ENCODE peak calls at places on chromosomes 2 and 18, in five cellular contexts. T, U, G, X and N are unnamed samples.

GRCh38 chr2:31434911-31435310 is 20.4 kb upstream of the XDH start:
- DNase-seq in T (no peak), X (no peak), G (no peak), U (no peak), N (no peak)

GRCh38 chr2:119142822-119143221 is 15.7 kb downstream of the C1QL2 start:
- DNase-seq in G (no peak), U (no peak), X (no peak), T (no peak), N (no peak)

GRCh38 chr2:119486886-119487285 is 37.4 kb downstream of the SCTR start:
- DNase-seq in T (no peak), G (no peak), X (no peak), U (peak; percentile 32), N (no peak)

GRCh38 chr2:214607051-214607450 is 196.2 kb downstream of the VWC2L start:
- DNase-seq in X (no peak), U (no peak), G (no peak), T (no peak), N (no peak)

GRCh38 chr2:232888099-232888836 is 18.2 kb downstream of the SNORC start:
- DNase-seq in U (peak; percentile 32), T (no peak), G (no peak), X (no peak), N (no peak)

GRCh38 chr2:27427863-27428212 is 593 bp upstream of the NRBP1 start:
- DNase-seq in U (no peak), G (no peak), T (no peak), X (no peak), N (no peak)

GRCh38 chr2:8193686-8194615 is 487.9 kb upstream of the ID2 start:
- DNase-seq in X (no peak), U (no peak), G (no peak), T (no peak), N (no peak)

GRCh38 chr2:240896871-240897692 is 1.1 kb upstream of the MAB21L4 start:
- DNase-seq in G (no peak), T (no peak), U (no peak), X (no peak), N (no peak)

GRCh38 chr2:189927823-189928222 is 134.7 kb downstream of the MSTN start:
- DNase-seq in U (no peak), T (no peak), X (no peak), G (no peak), N (no peak)

GRCh38 chr2:29714333-29714732 is 207.1 kb downstream of the ALK start:
- DNase-seq in X (no peak), U (no peak), T (no peak), G (no peak), N (no peak)

GRCh38 chr2:73323551-73323950 is 30.2 kb upstream of the EGR4 start:
- DNase-seq in T (no peak), U (no peak), G (no peak), X (no peak), N (no peak)

GRCh38 chr18:9575558-9575957 is 38.8 kb downstream of the PPP4R1 start:
- DNase-seq in U (no peak), G (peak; percentile 31), T (peak; percentile 36), X (peak; percentile 51), N (no peak)

GRCh38 chr18:9619056-9619455 is 4.7 kb upstream of the PPP4R1 start:
- DNase-seq in X (no peak), T (no peak), G (no peak), U (no peak), N (no peak)

GRCh38 chr2:1956520-1957289 is 212.4 kb upstream of the PXDN start:
- DNase-seq in X (no peak), T (no peak), G (no peak), U (peak; percentile 78), N (no peak)

GRCh38 chr2:74107071-74107470 is 40.6 kb downstream of the BOLA3 start:
- DNase-seq in U (no peak), G (no peak), T (no peak), X (no peak), N (no peak)

GRCh38 chr2:127080941-127081769 is 25.8 kb downstream of the BIN1 start:
- DNase-seq in T (no peak), G (peak; percentile 65), X (peak; percentile 76), U (no peak), N (peak; percentile 53)

GRCh38 chr18:12377556-12378553 is 828 bp upstream of the AFG3L2 start:
- DNase-seq in T (no peak), U (peak; percentile 65), X (no peak), G (no peak), N (no peak)

GRCh38 chr2:146879882-146880281 is 964.9 kb upstream of the ACVR2A start:
- DNase-seq in U (no peak), G (no peak), X (no peak), T (no peak), N (peak; percentile 3)

GRCh38 chr18:14179306-14179705 is 47.1 kb upstream of the ZNF519 start:
- DNase-seq in X (no peak), U (no peak), G (peak; percentile 21), T (no peak), N (no peak)

GRCh38 chr18:75204978-75205759 is 3.8 kb downstream of the PTGR3 start:
- DNase-seq in T (no peak), X (no peak), U (no peak), G (no peak), N (no peak)

GRCh38 chr2:88671786-88672427 is 19.6 kb upstream of the RPIA start:
- DNase-seq in T (no peak), X (peak; percentile 47), G (peak; percentile 51), U (no peak), N (peak; percentile 31)

GRCh38 chr2:59096952-59097351 is 855.8 kb upstream of the FANCL start:
- DNase-seq in T (no peak), U (no peak), G (no peak), X (no peak), N (no peak)

GRCh38 chr18:77206676-77207370 is 42.8 kb upstream of the GALR1 start:
- DNase-seq in T (no peak), X (no peak), G (no peak), U (no peak), N (no peak)

GRCh38 chr18:25298853-25299274 is 53.1 kb downstream of the ZNF521 start:
- DNase-seq in T (peak; percentile 69), U (no peak), G (no peak), X (no peak), N (no peak)

GRCh38 chr2:239715606-239716005 is 309.5 kb downstream of the NDUFA10 start:
- DNase-seq in U (peak; percentile 82), G (no peak), T (no peak), X (no peak), N (no peak)

GRCh38 chr2:235936493-235936892 is 231.7 kb downstream of the GBX2 start:
- DNase-seq in T (no peak), G (no peak), U (no peak), X (no peak), N (no peak)

GRCh38 chr2:178542161-178542560 is 61.9 kb downstream of the PLEKHA3 start:
- DNase-seq in T (no peak), X (no peak), U (no peak), G (no peak), N (no peak)

GRCh38 chr2:169782513-169782912 is 16.2 kb upstream of the SSB start:
- DNase-seq in G (no peak), X (no peak), T (no peak), U (no peak), N (no peak)

GRCh38 chr2:154527962-154528361 is 170.5 kb upstream of the KCNJ3 start:
- DNase-seq in U (no peak), X (no peak), G (no peak), T (no peak), N (no peak)

GRCh38 chr2:200225943-200226342 is 80.5 kb upstream of the SPATS2L start:
- DNase-seq in G (no peak), X (no peak), T (no peak), U (no peak), N (no peak)

GRCh38 chr2:55707751-55708150 is 14.1 kb upstream of the PNPT1 start:
- DNase-seq in T (no peak), G (no peak), X (no peak), U (no peak), N (no peak)

GRCh38 chr2:46328316-46328715 is 31.1 kb downstream of the EPAS1 start:
- DNase-seq in X (no peak), T (no peak), G (no peak), U (no peak), N (no peak)

GRCh38 chr2:17083902-17084301 is 418.3 kb upstream of the CYRIA start:
- DNase-seq in T (no peak), G (no peak), X (no peak), U (no peak), N (no peak)

GRCh38 chr2:72148391-72148974 is 821 bp upstream of the CYP26B1 start:
- DNase-seq in T (no peak), G (peak; percentile 52), X (peak; percentile 15), U (peak; percentile 79), N (no peak)

GRCh38 chr2:67600472-67600871 is 203.3 kb downstream of the ETAA1 start:
- DNase-seq in G (no peak), T (no peak), X (no peak), U (no peak), N (no peak)

DNA sequence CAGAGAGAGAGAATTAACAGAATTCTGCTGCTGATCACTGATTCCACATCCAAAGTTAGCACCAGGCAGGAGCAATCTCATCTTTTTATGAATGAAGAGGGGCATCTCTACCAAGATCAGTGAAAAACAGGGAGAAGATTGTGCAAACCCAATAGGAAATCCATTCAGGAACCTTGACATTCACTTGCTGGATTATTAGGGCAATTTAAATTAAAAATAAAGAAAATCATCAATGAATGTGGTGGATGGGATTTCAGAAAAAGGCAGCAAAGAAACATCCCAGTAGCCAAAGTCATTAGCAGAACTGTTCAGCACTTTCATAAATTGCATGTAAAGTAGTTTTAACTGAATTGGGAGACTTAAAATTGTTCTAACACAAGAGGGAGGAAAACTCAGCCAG is 423.2 kb downstream of the TGIF1 start:
- DNase-seq in G (no peak), X (no peak), T (no peak), U (no peak), N (no peak)
- TF ChIP-seq CTCF in G (no peak), X (no peak), T (no peak), U (no peak), N (no peak)

GRCh38 chr2:24920813-24921441 is 890 bp upstream of the ADCY3 start:
- DNase-seq in X (no peak), U (no peak), G (peak; percentile 49), T (no peak), N (peak; percentile 25)
- TF ChIP-seq CTCF in X (peak; percentile 55), U (no peak), G (peak; percentile 8), T (peak; percentile 8), N (peak; percentile 50)

GRCh38 chr2:103289101-103289725 is 527.4 kb downstream of the TMEM182 start:
- DNase-seq in U (no peak), X (no peak), T (no peak), G (no peak), N (no peak)
- TF ChIP-seq CTCF in U (no peak), X (no peak), T (no peak), G (no peak), N (no peak)

GRCh38 chr18:28208712-28209265 is 31.9 kb upstream of the CDH2 start:
- DNase-seq in U (no peak), X (no peak), G (no peak), T (no peak), N (no peak)
- TF ChIP-seq CTCF in U (no peak), X (no peak), G (no peak), T (no peak), N (no peak)

DNA sequence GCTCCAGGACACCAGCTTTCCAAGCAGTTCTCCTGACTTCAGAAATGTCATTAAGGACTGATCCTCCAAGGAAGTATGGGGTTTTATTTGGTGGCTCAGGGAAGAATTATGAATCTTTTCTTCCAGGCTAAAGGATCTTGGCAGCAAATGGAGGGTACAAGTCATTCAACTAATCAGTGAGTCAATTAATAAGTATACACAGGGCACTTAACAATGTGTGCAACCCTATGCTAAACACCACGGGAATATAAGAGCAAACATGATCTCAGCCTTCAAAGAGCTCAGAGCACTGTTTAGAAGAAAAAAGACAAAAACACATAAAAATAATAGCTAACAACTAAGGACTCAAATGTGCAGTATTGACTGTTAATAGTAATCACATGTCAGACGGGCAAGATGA is 234.5 kb downstream of the SETBP1 start:
- DNase-seq in G (no peak), X (no peak), T (no peak), U (no peak), N (no peak)
- TF ChIP-seq CTCF in G (no peak), X (no peak), T (no peak), U (no peak), N (no peak)